ENCODE peak calls at places on chromosomes 12 and 14, in six cellular contexts. Z is right lobe of liver; R is ACHN; F is mesenchymal stem cell; W is Ammon's horn; K is activated CD4-positive, CD25-positive, alpha-beta regulatory T cell. P is an unnamed sample.

GRCh38 chr12:113057565-113058485 is 1.3 kb downstream of the DTX1 start:
- DNase-seq in Z (no peak), R (no peak), F (no peak), W (no peak), K (no peak), P (no peak)

GRCh38 chr12:122350444-122350843 is 72.0 kb downstream of the CLIP1 start:
- DNase-seq in Z (peak), R (no peak), F (no peak), W (peak), K (no peak), P (peak)

GRCh38 chr12:43111608-43112007 is 440.4 kb downstream of the ADAMTS20 start:
- DNase-seq in Z (no peak), R (no peak), F (no peak), W (no peak), K (no peak), P (no peak)

GRCh38 chr12:2259368-2259767 is 206.6 kb downstream of the CACNA1C start:
- DNase-seq in Z (no peak), R (no peak), F (peak), W (no peak), K (no peak), P (no peak)

GRCh38 chr12:106672308-106673085 is 89.7 kb downstream of the RFX4 start:
- DNase-seq in Z (no peak), R (no peak), F (no peak), W (no peak), K (no peak), P (no peak)

GRCh38 chr12:57048423-57048822 is 1.5 kb downstream of the MYO1A start:
- DNase-seq in Z (no peak), R (no peak), F (no peak), W (no peak), K (no peak), P (no peak)

GRCh38 chr12:54486173-54486867 is 11.2 kb upstream of the NCKAP1L start:
- DNase-seq in Z (no peak), R (no peak), F (no peak), W (no peak), K (no peak), P (no peak)

GRCh38 chr12:47818701-47819543 is 781 bp downstream of the HDAC7 start:
- DNase-seq in Z (peak), R (peak), F (peak), W (peak), K (peak), P (peak)

GRCh38 chr14:64761441-64762043 is 57.3 kb downstream of the PLEKHG3 start:
- DNase-seq in Z (peak), R (no peak), F (peak), W (no peak), K (no peak), P (no peak)

GRCh38 chr14:87705439-87705896 is 287.5 kb downstream of the GALC start:
- DNase-seq in Z (no peak), R (no peak), F (no peak), W (no peak), K (no peak), P (no peak)

GRCh38 chr12:62792526-62792925 is 142.4 kb downstream of the PPM1H start:
- DNase-seq in Z (no peak), R (no peak), F (no peak), W (peak), K (no peak), P (no peak)

GRCh38 chr12:117076410-117077372 is 22.5 kb downstream of the TESC start:
- DNase-seq in Z (peak), R (no peak), F (no peak), W (no peak), K (no peak), P (no peak)

GRCh38 chr14:89576132-89576923 is 159.3 kb upstream of the FOXN3 start:
- DNase-seq in Z (no peak), R (no peak), F (no peak), W (no peak), K (no peak), P (no peak)

GRCh38 chr12:106300761-106301160 is 1.8 kb upstream of the TCP11L2 start:
- DNase-seq in Z (no peak), R (no peak), F (peak), W (peak), K (no peak), P (no peak)

GRCh38 chr12:12983420-12984035 is 16.5 kb downstream of the HEBP1 start:
- DNase-seq in Z (no peak), R (peak), F (peak), W (peak), K (no peak), P (no peak)

GRCh38 chr14:102999227-102999895 is 58.0 kb downstream of the CDC42BPB start:
- DNase-seq in Z (peak), R (no peak), F (no peak), W (no peak), K (no peak), P (no peak)

P was measured in left lobe of liver.